ENCODE peak calls at places on chromosomes 13 and 19, in ten cellular contexts. O is GM18507; H is retina; X is Caki2; K is dorsolateral prefrontal cortex; B is mucosa of gallbladder; S is cardiac fibroblast; I is glomerular endothelial cell; Z is activated CD4-positive, alpha-beta T cell treated with anti-CD3 and anti-CD28 coated beads, Interleukin-2, amount 50 U/mL, for 1 hour; R is GOT3. J is an unnamed sample.

GRCh38 chr13:95641291-95641811 is 3.2 kb downstream of the DZIP1 start:
- DNase-seq in O (no peak), H (peak; percentile 71), X (peak; percentile 80), K (peak; percentile 44), B (no peak), S (peak; percentile 39), I (no peak), Z (no peak), R (no peak), J (peak; percentile 66)

GRCh38 chr19:10510301-10510802 is 6.9 kb downstream of the S1PR5 start:
- DNase-seq in O (no peak), H (peak; percentile 70), X (no peak), K (no peak), B (no peak), S (peak; percentile 41), I (no peak), Z (peak; percentile 60), R (no peak), J (no peak)

GRCh38 chr13:40477623-40478608 is 188.5 kb downstream of the FOXO1 start:
- DNase-seq in O (no peak), H (no peak), X (no peak), K (no peak), B (no peak), S (peak; percentile 42), I (peak; percentile 86), Z (no peak), R (no peak), J (no peak)

GRCh38 chr19:5934779-5935472 is 20.9 kb downstream of the CAPS start:
- DNase-seq in O (no peak), H (peak; percentile 51), X (no peak), K (no peak), B (peak; percentile 32), S (peak; percentile 42), I (no peak), Z (no peak), R (no peak), J (no peak)

GRCh38 chr13:30869491-30869890 is 36.6 kb upstream of the MEDAG start:
- DNase-seq in O (no peak), H (no peak), X (no peak), K (no peak), B (no peak), S (peak; percentile 53), I (no peak), Z (no peak), R (no peak), J (no peak)

GRCh38 chr19:35975608-35976214 is 19.3 kb upstream of the SDHAF1 start:
- DNase-seq in O (no peak), H (no peak), X (peak; percentile 43), K (no peak), B (no peak), S (peak; percentile 33), I (no peak), Z (no peak), R (no peak), J (peak; percentile 14)

GRCh38 chr19:31139871-31140505 is 209.2 kb downstream of the TSHZ3 start:
- DNase-seq in O (no peak), H (no peak), X (peak; percentile 75), K (no peak), B (no peak), S (peak; percentile 94), I (no peak), Z (no peak), R (no peak), J (peak; percentile 97)

GRCh38 chr19:34459614-34460013 is 21.9 kb upstream of the WTIP start:
- DNase-seq in O (no peak), H (no peak), X (no peak), K (no peak), B (peak; percentile 59), S (no peak), I (no peak), Z (no peak), R (no peak), J (no peak)

GRCh38 chr13:82713681-82714405 is 1168.4 kb downstream of the SLITRK1 start:
- DNase-seq in O (no peak), H (no peak), X (no peak), K (no peak), B (no peak), S (peak; percentile 3), I (no peak), Z (no peak), R (no peak), J (no peak)

GRCh38 chr19:41957838-41958366 is 1.2 kb downstream of the RABAC1 start:
- DNase-seq in O (peak; percentile 65), H (peak; percentile 79), X (peak; percentile 97), K (peak; percentile 69), B (peak; percentile 79), S (peak; percentile 83), I (no peak), Z (no peak), R (no peak), J (peak; percentile 92)

GRCh38 chr13:30907167-30907761 is 1.2 kb downstream of the MEDAG start:
- DNase-seq in O (no peak), H (no peak), X (no peak), K (no peak), B (no peak), S (peak; percentile 54), I (no peak), Z (no peak), R (peak; percentile 9), J (no peak)

GRCh38 chr13:100916943-100917342 is 242.3 kb upstream of the TMTC4 start:
- DNase-seq in O (no peak), H (no peak), X (no peak), K (no peak), B (no peak), S (no peak), I (no peak), Z (no peak), R (no peak), J (no peak)

GRCh38 chr13:110394371-110394841 is 87.3 kb downstream of the COL4A2 start:
- DNase-seq in O (no peak), H (no peak), X (no peak), K (no peak), B (no peak), S (peak; percentile 89), I (no peak), Z (no peak), R (no peak), J (no peak)

GRCh38 chr19:14023404-14024235 is 4.3 kb upstream of the RLN3 start:
- DNase-seq in O (no peak), H (no peak), X (peak; percentile 58), K (no peak), B (peak; percentile 38), S (peak; percentile 65), I (no peak), Z (no peak), R (no peak), J (no peak)